ENCODE peak calls at places on chromosomes 7 and 10, in four cellular contexts. X is renal cortical epithelial cell, L is NCI-H748 treated with DMSO at 0.1 percent for 48 hours, O is ELR. G is an unnamed sample.

GRCh38 chr7:42650701-42651100 is 261.2 kb downstream of the C7orf25 start:
- DNase-seq in O (no peak), X (no peak), L (no peak), G (no peak)

GRCh38 chr10:126101744-126102143 is 205.4 kb downstream of the FANK1 start:
- DNase-seq in O (no peak), L (no peak), X (no peak), G (no peak)

GRCh38 chr7:81284576-81284975 is 365.7 kb upstream of the SEMA3C start:
- DNase-seq in X (peak; percentile 64), O (peak; percentile 86), L (no peak), G (peak; percentile 83)

GRCh38 chr7:118304100-118304499 is 79.6 kb downstream of the ANKRD7 start:
- DNase-seq in X (no peak), L (no peak), O (no peak), G (no peak)

GRCh38 chr7:15916666-15917388 is 230.3 kb upstream of the MEOX2 start:
- DNase-seq in O (no peak), X (no peak), L (no peak), G (peak; percentile 6)

GRCh38 chr7:25846722-25847121 is 305.3 kb upstream of the NFE2L3 start:
- DNase-seq in L (no peak), O (peak; percentile 27), X (peak; percentile 84), G (no peak)

GRCh38 chr10:60032723-60033122 is 126.4 kb upstream of the CCDC6 start:
- DNase-seq in L (peak; percentile 57), X (peak; percentile 83), O (peak; percentile 51), G (peak; percentile 46)

GRCh38 chr7:24601600-24601999 is 28.3 kb downstream of the PALS2 start:
- DNase-seq in O (no peak), L (no peak), X (no peak), G (no peak)

GRCh38 chr10:132136097-132136521 is 50.6 kb upstream of the DPYSL4 start:
- DNase-seq in O (no peak), X (no peak), L (no peak), G (no peak)

GRCh38 chr10:101563007-101563406 is 25.1 kb downstream of the POLL start:
- DNase-seq in L (no peak), O (no peak), X (no peak), G (no peak)

GRCh38 chr10:42898037-42898960 is 115.7 kb downstream of the BMS1 start:
- DNase-seq in X (no peak), L (no peak), O (no peak), G (no peak)

GRCh38 chr10:124511205-124512039 is 49.8 kb downstream of the LHPP start:
- DNase-seq in L (no peak), X (no peak), O (no peak), G (no peak)

GRCh38 chr7:44646921-44647636 is 40.7 kb downstream of the OGDH start:
- DNase-seq in X (no peak), O (no peak), L (no peak), G (no peak)

GRCh38 chr10:70378122-70378521 is 4.3 kb downstream of the LRRC20 start:
- DNase-seq in X (peak; percentile 100), L (no peak), O (peak; percentile 98), G (peak; percentile 95)

GRCh38 chr7:41824284-41824683 is 121.4 kb upstream of the INHBA start:
- DNase-seq in X (no peak), O (peak; percentile 73), L (no peak), G (peak; percentile 46)

G was measured in osteoblast.